ENCODE peak calls at places on chromosomes 3 and 15, in ten cellular contexts. G, Z, Q, E, R, T, P, O, C and W are unnamed samples.
A peak's percentile ranks its signal among the peaks of the same experiment; 100 is the strongest.

GRCh38 chr15:47972738-47973137 is 148.1 kb upstream of the SLC24A5 start:
- DNase-seq in Z (no peak), E (no peak), C (no peak), T (no peak), Q (no peak), R (no peak), O (no peak), P (no peak), G (no peak), W (no peak)

GRCh38 chr3:66353039-66353438 is 132.2 kb downstream of the SLC25A26 start:
- DNase-seq in Q (no peak), G (no peak), R (no peak), T (no peak), Z (no peak), E (no peak), O (no peak), C (no peak), P (no peak), W (no peak)

GRCh38 chr3:39184081-39184967 is 8.1 kb downstream of the XIRP1 start:
- DNase-seq in E (no peak), C (no peak), O (no peak), T (no peak), Z (no peak), P (no peak), G (no peak), Q (no peak), R (no peak), W (no peak)

GRCh38 chr3:55989351-55989750 is 478.9 kb downstream of the ERC2 start:
- DNase-seq in E (no peak), O (no peak), G (no peak), P (no peak), R (no peak), C (no peak), Q (no peak), T (no peak), Z (no peak), W (no peak)

GRCh38 chr3:25580534-25580933 is 84.2 kb downstream of the TOP2B start:
- DNase-seq in R (no peak), T (no peak), C (no peak), P (no peak), G (no peak), E (no peak), Q (no peak), Z (no peak), O (no peak), W (no peak)

GRCh38 chr3:182735672-182736071 is 57.6 kb upstream of the ATP11B start:
- DNase-seq in G (no peak), E (no peak), Z (peak; percentile 47), C (no peak), Q (no peak), T (no peak), R (no peak), O (no peak), P (no peak), W (no peak)

GRCh38 chr15:28098766-28099554 is at the start of gene OCA2:
- DNase-seq in O (peak; percentile 59), T (peak; percentile 60), C (no peak), E (peak; percentile 79), Z (peak; percentile 30), Q (peak; percentile 89), P (peak; percentile 68), R (no peak), G (no peak), W (peak; percentile 98)

GRCh38 chr15:33150516-33150915 is 44.0 kb downstream of the FMN1 start:
- DNase-seq in O (no peak), E (no peak), T (peak; percentile 80), R (no peak), G (no peak), Q (no peak), P (no peak), C (no peak), Z (no peak), W (no peak)

GRCh38 chr3:30631237-30631961 is 25.0 kb downstream of the TGFBR2 start:
- DNase-seq in Q (no peak), G (no peak), E (no peak), T (peak; percentile 58), O (no peak), C (no peak), P (no peak), R (no peak), Z (no peak), W (no peak)

GRCh38 chr3:46640927-46641326 is 28.6 kb downstream of the FAM240A start:
- DNase-seq in C (no peak), Q (no peak), Z (no peak), O (no peak), P (no peak), T (no peak), G (no peak), R (no peak), E (no peak), W (no peak)

GRCh38 chr3:37779289-37780152 is 82.2 kb upstream of the CTDSPL start:
- DNase-seq in Q (peak; percentile 87), O (peak; percentile 22), Z (peak; percentile 82), R (no peak), T (peak; percentile 58), G (peak; percentile 55), E (no peak), P (peak; percentile 38), C (peak; percentile 77), W (peak; percentile 33)

GRCh38 chr3:127422663-127423375 is 135.0 kb upstream of the PRR20G start:
- DNase-seq in P (no peak), T (no peak), O (no peak), E (no peak), R (no peak), G (no peak), C (no peak), Q (no peak), Z (no peak), W (no peak)

DNA sequence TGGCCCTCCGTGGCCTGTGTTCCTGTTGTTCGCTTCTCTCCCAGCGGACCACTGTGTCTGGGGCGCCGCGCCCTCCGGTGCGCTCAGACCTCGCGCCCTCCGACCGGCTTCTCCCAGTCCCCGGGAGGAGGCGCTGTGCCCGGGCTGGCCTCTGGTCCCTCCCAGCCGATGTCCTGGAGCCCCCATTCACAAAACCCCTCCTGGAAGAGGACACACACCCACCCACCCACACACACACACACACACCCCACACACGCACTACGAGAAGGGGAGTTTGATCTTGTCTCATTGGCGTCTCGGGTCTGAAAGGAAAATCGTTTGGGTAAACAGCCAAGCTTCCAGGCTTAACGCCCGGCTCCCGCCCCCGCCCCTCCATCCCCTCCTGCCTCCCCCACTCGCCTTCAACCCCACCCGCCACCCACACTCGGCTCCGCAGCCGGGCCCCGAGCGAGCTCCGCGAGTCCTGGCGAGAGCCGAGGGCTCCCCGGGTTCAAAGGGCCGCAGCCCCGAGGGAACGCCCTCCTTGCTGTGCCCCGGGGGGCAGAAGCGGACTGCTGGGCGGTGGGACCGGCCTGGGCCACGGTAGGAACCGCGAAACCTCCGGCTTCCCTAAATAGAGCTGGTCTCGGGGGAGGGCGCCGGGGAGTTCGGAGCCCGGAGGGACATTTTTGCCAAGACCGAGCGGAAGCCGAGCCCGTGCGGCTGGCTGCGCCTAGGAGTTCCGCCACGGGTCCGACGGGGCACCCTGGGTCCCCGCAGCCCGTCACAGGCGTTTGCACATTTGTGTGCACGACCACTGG is 23.6 kb downstream of the NR2F2 start:
- DNase-seq in Q (no peak), C (no peak), R (no peak), G (no peak), P (peak; percentile 75), O (no peak), Z (peak; percentile 60), T (no peak), E (no peak), W (peak; percentile 76)
- TF ChIP-seq CTCF in Q (peak; percentile 85), C (no peak), R (no peak), G (peak; percentile 36), P (peak; percentile 62), O (peak; percentile 65), Z (peak; percentile 57), T (peak; percentile 71), E (peak; percentile 36), W (peak; percentile 33)

GRCh38 chr3:99686469-99686868 is 48.1 kb downstream of the COL8A1 start:
- DNase-seq in O (no peak), T (no peak), E (no peak), R (no peak), G (no peak), P (no peak), C (no peak), Q (no peak), Z (no peak), W (no peak)

GRCh38 chr3:99683465-99683864 is 45.1 kb downstream of the COL8A1 start:
- DNase-seq in Q (no peak), T (no peak), Z (no peak), G (no peak), R (no peak), E (no peak), P (no peak), O (no peak), C (no peak), W (no peak)

GRCh38 chr3:99683876-99684275 is 45.5 kb downstream of the COL8A1 start:
- DNase-seq in P (no peak), R (no peak), E (no peak), C (no peak), G (no peak), Q (no peak), Z (no peak), O (no peak), T (no peak), W (no peak)

GRCh38 chr3:99686955-99687612 is 48.7 kb downstream of the COL8A1 start:
- DNase-seq in Z (peak; percentile 74), G (peak; percentile 42), Q (peak; percentile 64), C (peak; percentile 74), R (no peak), E (peak; percentile 55), P (peak; percentile 76), O (peak; percentile 47), T (no peak), W (peak; percentile 73)

GRCh38 chr3:99684678-99685077 is 46.3 kb downstream of the COL8A1 start:
- DNase-seq in G (no peak), R (no peak), P (no peak), T (no peak), Q (no peak), O (no peak), E (no peak), Z (no peak), C (no peak), W (no peak)
- TF ChIP-seq CTCF in G (no peak), R (no peak), P (no peak), T (no peak), Q (no peak), O (no peak), E (no peak), Z (no peak), C (no peak), W (no peak)

GRCh38 chr3:50370594-50370993 is 11.3 kb upstream of the TMEM115 start:
- DNase-seq in Z (peak; percentile 23), C (no peak), R (no peak), E (no peak), P (no peak), T (no peak), O (no peak), Q (peak; percentile 50), G (no peak), W (no peak)
- TF ChIP-seq CTCF in Z (peak; percentile 26), C (no peak), R (no peak), E (no peak), P (peak; percentile 37), T (peak; percentile 28), O (no peak), Q (peak; percentile 27), G (peak; percentile 23), W (no peak)

GRCh38 chr3:9193633-9194032 is 55.8 kb downstream of the SRGAP3 start:
- DNase-seq in C (no peak), G (no peak), O (no peak), T (no peak), Q (no peak), P (no peak), Z (no peak), E (no peak), R (no peak), W (no peak)
- TF ChIP-seq CTCF in C (no peak), G (no peak), O (no peak), T (no peak), Q (no peak), P (no peak), Z (no peak), E (no peak), R (no peak), W (no peak)